ENCODE peak calls at places on chromosomes 6 and 20, in five cellular contexts. One of them, this sample, is unnamed.
A peak's percentile ranks its signal among the peaks of the same experiment; 100 is the strongest.

GRCh38 chr6:51626391-51626790 is 461.0 kb downstream of the PKHD1 start:
- DNase-seq in Panc1: no peak
- DNase-seq in HS-27A: no peak
- DNase-seq in A172: no peak
- DNase-seq in GM10248: no peak
- DNase-seq in this sample: no peak

GRCh38 chr20:39939241-39939865 is 749.7 kb downstream of the MAFB start:
- DNase-seq in A172: no peak
- DNase-seq in HS-27A: no peak
- DNase-seq in GM10248: no peak
- DNase-seq in Panc1: no peak
- DNase-seq in this sample: no peak

GRCh38 chr6:142885182-142885867 is 59.7 kb downstream of the HIVEP2 start:
- DNase-seq in A172: peak; percentile 97
- DNase-seq in HS-27A: peak; percentile 94
- DNase-seq in Panc1: peak; percentile 92
- DNase-seq in GM10248: peak; percentile 35
- DNase-seq in this sample: peak; percentile 88

GRCh38 chr6:159726196-159726917 is 949 bp upstream of the WTAP start:
- DNase-seq in A172: no peak
- DNase-seq in GM10248: no peak
- DNase-seq in Panc1: no peak
- DNase-seq in HS-27A: no peak
- DNase-seq in this sample: no peak

GRCh38 chr20:41800040-41800439 is 181.9 kb upstream of the CHD6 start:
- DNase-seq in HS-27A: no peak
- DNase-seq in A172: no peak
- DNase-seq in GM10248: no peak
- DNase-seq in Panc1: no peak
- DNase-seq in this sample: no peak

GRCh38 chr6:169972736-169973135 is 221.3 kb downstream of the ERMARD start:
- DNase-seq in HS-27A: no peak
- DNase-seq in Panc1: no peak
- DNase-seq in GM10248: no peak
- DNase-seq in A172: no peak
- DNase-seq in this sample: no peak

GRCh38 chr20:36105731-36106226 is 48.8 kb upstream of the EPB41L1 start:
- DNase-seq in GM10248: no peak
- DNase-seq in A172: no peak
- DNase-seq in HS-27A: no peak
- DNase-seq in Panc1: no peak
- DNase-seq in this sample: no peak

GRCh38 chr20:7113577-7114466 is 346.3 kb downstream of the BMP2 start:
- DNase-seq in Panc1: peak; percentile 18
- DNase-seq in GM10248: no peak
- DNase-seq in A172: no peak
- DNase-seq in HS-27A: no peak
- DNase-seq in this sample: no peak

GRCh38 chr6:22218410-22218809 is 78.4 kb downstream of the PRL start:
- DNase-seq in Panc1: no peak
- DNase-seq in A172: no peak
- DNase-seq in HS-27A: no peak
- DNase-seq in GM10248: no peak
- DNase-seq in this sample: no peak

GRCh38 chr6:7910654-7911344 is at the start of gene TXNDC5:
- DNase-seq in A172: peak; percentile 27
- DNase-seq in HS-27A: no peak
- DNase-seq in GM10248: peak; percentile 91
- DNase-seq in Panc1: no peak
- DNase-seq in this sample: peak; percentile 48

GRCh38 chr6:105594821-105595220 is 191.9 kb upstream of the PREP start:
- DNase-seq in Panc1: no peak
- DNase-seq in A172: no peak
- DNase-seq in HS-27A: no peak
- DNase-seq in GM10248: no peak
- DNase-seq in this sample: no peak

GRCh38 chr6:152273638-152274037 is 363.5 kb downstream of the SYNE1 start:
- DNase-seq in HS-27A: no peak
- DNase-seq in Panc1: no peak
- DNase-seq in GM10248: no peak
- DNase-seq in A172: peak; percentile 18
- DNase-seq in this sample: no peak

GRCh38 chr20:4189375-4189774 is 174.0 kb upstream of the RNF24 start:
- DNase-seq in Panc1: no peak
- DNase-seq in GM10248: no peak
- DNase-seq in A172: no peak
- DNase-seq in HS-27A: no peak
- DNase-seq in this sample: no peak

GRCh38 chr6:41706876-41707564 is 28.4 kb downstream of the TFEB start:
- DNase-seq in Panc1: no peak
- DNase-seq in GM10248: no peak
- DNase-seq in HS-27A: no peak
- DNase-seq in A172: peak; percentile 25
- DNase-seq in this sample: no peak

GRCh38 chr6:4920914-4921410 is 82.9 kb downstream of the RPP40 start:
- DNase-seq in GM10248: no peak
- DNase-seq in Panc1: no peak
- DNase-seq in HS-27A: no peak
- DNase-seq in A172: peak; percentile 47
- DNase-seq in this sample: no peak

GRCh38 chr20:9374480-9374879 is 139.9 kb upstream of the LAMP5 start:
- DNase-seq in A172: no peak
- DNase-seq in GM10248: no peak
- DNase-seq in Panc1: no peak
- DNase-seq in HS-27A: no peak
- DNase-seq in this sample: no peak

GRCh38 chr6:113879186-113880096 is 22.3 kb downstream of the MARCKS start:
- DNase-seq in Panc1: no peak
- DNase-seq in A172: peak; percentile 75
- DNase-seq in HS-27A: no peak
- DNase-seq in GM10248: peak; percentile 52
- DNase-seq in this sample: peak; percentile 76

GRCh38 chr6:52317841-52318581 is 33.5 kb upstream of the MCM3 start:
- DNase-seq in Panc1: no peak
- DNase-seq in GM10248: peak; percentile 78
- DNase-seq in HS-27A: no peak
- DNase-seq in A172: peak; percentile 38
- DNase-seq in this sample: no peak

GRCh38 chr6:135285165-135285564 is 104.1 kb downstream of the MYB start:
- DNase-seq in Panc1: no peak
- DNase-seq in A172: no peak
- DNase-seq in HS-27A: no peak
- DNase-seq in GM10248: no peak
- DNase-seq in this sample: no peak

GRCh38 chr20:13356591-13356990 is 135.5 kb downstream of the ISM1 start:
- DNase-seq in Panc1: no peak
- DNase-seq in A172: no peak
- DNase-seq in GM10248: no peak
- DNase-seq in HS-27A: no peak
- DNase-seq in this sample: no peak

GRCh38 chr6:19866900-19867627 is 29.9 kb downstream of the ID4 start:
- DNase-seq in A172: peak; percentile 85
- DNase-seq in GM10248: no peak
- DNase-seq in Panc1: peak; percentile 41
- DNase-seq in HS-27A: no peak
- DNase-seq in this sample: no peak

GRCh38 chr20:32149566-32150170 is 40.2 kb downstream of the TM9SF4 start:
- DNase-seq in Panc1: no peak
- DNase-seq in A172: no peak
- DNase-seq in HS-27A: no peak
- DNase-seq in GM10248: no peak
- DNase-seq in this sample: no peak

GRCh38 chr20:18443841-18444240 is 23.0 kb downstream of the DZANK1 start:
- DNase-seq in Panc1: no peak
- DNase-seq in HS-27A: peak; percentile 23
- DNase-seq in GM10248: no peak
- DNase-seq in A172: no peak
- DNase-seq in this sample: no peak

GRCh38 chr6:73085362-73085975 is 139.8 kb downstream of the KHDC1L start:
- DNase-seq in HS-27A: no peak
- DNase-seq in Panc1: no peak
- DNase-seq in A172: no peak
- DNase-seq in GM10248: peak; percentile 15
- DNase-seq in this sample: no peak

GRCh38 chr20:460180-460579 is 2.2 kb downstream of the TBC1D20 start:
- DNase-seq in HS-27A: no peak
- DNase-seq in GM10248: no peak
- DNase-seq in A172: no peak
- DNase-seq in Panc1: no peak
- DNase-seq in this sample: no peak

GRCh38 chr20:22106308-22106938 is 401.0 kb downstream of the PAX1 start:
- DNase-seq in HS-27A: no peak
- DNase-seq in Panc1: peak; percentile 12
- DNase-seq in GM10248: no peak
- DNase-seq in A172: no peak
- DNase-seq in this sample: peak; percentile 9

GRCh38 chr6:139883776-139884175 is 509.3 kb upstream of the CITED2 start:
- DNase-seq in GM10248: no peak
- DNase-seq in A172: no peak
- DNase-seq in Panc1: no peak
- DNase-seq in HS-27A: no peak
- DNase-seq in this sample: no peak

GRCh38 chr6:126064994-126065401 is 78.7 kb downstream of the TRMT11 start:
- DNase-seq in Panc1: no peak
- DNase-seq in A172: peak; percentile 23
- DNase-seq in HS-27A: no peak
- DNase-seq in GM10248: no peak
- DNase-seq in this sample: no peak

GRCh38 chr6:40792183-40792582 is 205.0 kb upstream of the LRFN2 start:
- DNase-seq in GM10248: no peak
- DNase-seq in HS-27A: no peak
- DNase-seq in Panc1: no peak
- DNase-seq in A172: no peak
- DNase-seq in this sample: no peak

GRCh38 chr6:130381459-130382380 is 15.9 kb downstream of the TMEM200A start:
- DNase-seq in GM10248: no peak
- DNase-seq in HS-27A: no peak
- DNase-seq in A172: no peak
- DNase-seq in Panc1: no peak
- DNase-seq in this sample: no peak

GRCh38 chr20:63351811-63352591 is 9.1 kb downstream of the CHRNA4 start:
- DNase-seq in GM10248: no peak
- DNase-seq in HS-27A: no peak
- DNase-seq in Panc1: no peak
- DNase-seq in A172: no peak
- DNase-seq in this sample: no peak

GRCh38 chr6:128161263-128161662 is 260.4 kb upstream of the THEMIS start:
- DNase-seq in GM10248: no peak
- DNase-seq in Panc1: no peak
- DNase-seq in A172: no peak
- DNase-seq in HS-27A: no peak
- DNase-seq in this sample: no peak

GRCh38 chr20:48826064-48826463 is 1.7 kb downstream of the PREX1 start:
- DNase-seq in GM10248: no peak
- DNase-seq in HS-27A: no peak
- DNase-seq in Panc1: no peak
- DNase-seq in A172: no peak
- DNase-seq in this sample: no peak

GRCh38 chr6:163530406-163530805 is 115.9 kb downstream of the QKI start:
- DNase-seq in HS-27A: no peak
- DNase-seq in GM10248: no peak
- DNase-seq in A172: no peak
- DNase-seq in Panc1: no peak
- DNase-seq in this sample: no peak

GRCh38 chr6:129590408-129591022 is 119.5 kb downstream of the ARHGAP18 start:
- DNase-seq in A172: peak; percentile 28
- DNase-seq in Panc1: no peak
- DNase-seq in HS-27A: peak; percentile 45
- DNase-seq in GM10248: no peak
- DNase-seq in this sample: no peak

GRCh38 chr20:20487811-20488210 is 119.9 kb downstream of the INSM1 start:
- DNase-seq in A172: no peak
- DNase-seq in GM10248: no peak
- DNase-seq in HS-27A: peak; percentile 55
- DNase-seq in Panc1: no peak
- DNase-seq in this sample: no peak

GRCh38 chr6:99568103-99568933 is at the start of gene CCNC:
- DNase-seq in A172: peak; percentile 92
- DNase-seq in Panc1: peak; percentile 84
- DNase-seq in HS-27A: peak; percentile 60
- DNase-seq in GM10248: peak; percentile 92
- DNase-seq in this sample: peak; percentile 82

This sample was measured in SW 1271.